ENCODE peak calls at places on chromosomes 16 and 17, in eight cellular contexts. E is endothelial cell, W is WTC11, S is cardiac muscle cell, V is chondrocyte, Q is A673, K is cardiac fibroblast, I is GM12865. A is an unnamed sample.

GRCh38 chr17:43823350-43824084 is 9.4 kb downstream of the MPP3 start:
- DNase-seq in Q (no peak), V (no peak), E (no peak), S (no peak), I (no peak), K (no peak), W (no peak), A (no peak)

GRCh38 chr17:32289454-32289853 is 23.8 kb downstream of the RHBDL3 start:
- DNase-seq in Q (no peak), I (no peak), E (no peak), V (no peak), W (peak; percentile 47), S (no peak), K (no peak), A (no peak)

GRCh38 chr17:50055055-50055425 is 870 bp upstream of the ITGA3 start:
- DNase-seq in V (peak; percentile 50), Q (no peak), K (no peak), E (no peak), I (no peak), W (peak; percentile 69), S (no peak), A (peak; percentile 80)

GRCh38 chr16:85041184-85041928 is 13.8 kb downstream of the KIAA0513 start:
- DNase-seq in Q (no peak), E (no peak), I (no peak), K (no peak), V (no peak), S (no peak), W (no peak), A (no peak)

GRCh38 chr16:85728879-85729278 is 22.0 kb downstream of the C16orf74 start:
- DNase-seq in Q (peak; percentile 38), E (peak; percentile 37), S (no peak), W (peak; percentile 65), I (no peak), K (no peak), V (no peak), A (no peak)

GRCh38 chr16:67917852-67918236 is 13.8 kb downstream of the CTRL start:
- DNase-seq in I (no peak), S (no peak), V (no peak), Q (peak; percentile 46), K (peak; percentile 87), E (no peak), W (no peak), A (no peak)

GRCh38 chr16:49674255-49674980 is 181.5 kb downstream of the ZNF423 start:
- DNase-seq in W (no peak), E (no peak), Q (no peak), S (no peak), K (no peak), I (no peak), V (no peak), A (no peak)

GRCh38 chr16:69563605-69564580 is 1.9 kb upstream of the NFAT5 start:
- DNase-seq in Q (peak; percentile 44), E (no peak), K (peak; percentile 55), I (peak; percentile 92), W (no peak), S (peak; percentile 16), V (no peak), A (no peak)

GRCh38 chr16:27315333-27316037 is 1.7 kb downstream of the IL4R start:
- DNase-seq in E (no peak), S (peak; percentile 84), V (peak; percentile 73), W (peak; percentile 19), I (peak; percentile 38), Q (no peak), K (peak; percentile 83), A (no peak)

GRCh38 chr16:11253009-11253994 is 2.7 kb downstream of the SOCS1 start:
- DNase-seq in I (peak; percentile 64), E (no peak), K (peak; percentile 30), S (no peak), V (no peak), W (no peak), Q (no peak), A (no peak)

GRCh38 chr17:57166803-57167202 is 81.8 kb downstream of the AKAP1 start:
- DNase-seq in E (no peak), V (no peak), W (peak; percentile 44), K (no peak), S (no peak), Q (no peak), I (no peak), A (no peak)

GRCh38 chr17:33452797-33453196 is 159.7 kb upstream of the ASIC2 start:
- DNase-seq in I (no peak), S (no peak), K (no peak), E (no peak), W (no peak), V (no peak), Q (no peak), A (no peak)

GRCh38 chr17:21286771-21287702 is 2.5 kb downstream of the MAP2K3 start:
- DNase-seq in I (peak; percentile 29), V (no peak), Q (no peak), W (no peak), E (no peak), S (no peak), K (no peak), A (peak; percentile 46)

GRCh38 chr17:41635121-41636097 is 11.0 kb upstream of the KRT17 start:
- DNase-seq in I (no peak), Q (peak; percentile 55), S (peak; percentile 26), E (no peak), W (no peak), K (no peak), V (no peak), A (peak; percentile 40)

GRCh38 chr17:80790981-80791742 is 200.5 kb upstream of the CHMP6 start:
- DNase-seq in I (peak; percentile 19), W (no peak), E (no peak), Q (no peak), V (no peak), S (no peak), K (no peak), A (no peak)

GRCh38 chr16:59950431-59950830 is 1216.3 kb upstream of the GOT2 start:
- DNase-seq in E (no peak), I (no peak), W (no peak), K (no peak), Q (no peak), V (no peak), S (no peak), A (no peak)

GRCh38 chr16:27154573-27155521 is 48.5 kb upstream of the KDM8 start:
- DNase-seq in V (no peak), Q (peak; percentile 59), K (peak; percentile 49), S (peak; percentile 48), W (peak; percentile 86), E (peak; percentile 66), I (peak; percentile 54), A (peak; percentile 61)

GRCh38 chr17:68807998-68808772 is 147.0 kb downstream of the ABCA8 start:
- DNase-seq in K (peak; percentile 17), W (no peak), S (no peak), Q (no peak), V (no peak), E (no peak), I (no peak), A (no peak)

GRCh38 chr16:8963010-8963824 is 489 bp downstream of the USP7 start:
- DNase-seq in K (no peak), S (no peak), I (no peak), E (peak; percentile 16), Q (peak; percentile 33), V (peak; percentile 66), W (no peak), A (peak; percentile 40)

GRCh38 chr17:44409309-44410028 is 20.0 kb upstream of the ITGA2B start:
- DNase-seq in K (no peak), W (no peak), Q (no peak), V (no peak), I (no peak), E (no peak), S (no peak), A (no peak)

GRCh38 chr16:56990407-56991286 is 1.3 kb downstream of the NLRC5 start:
- DNase-seq in W (no peak), S (no peak), K (no peak), Q (no peak), V (no peak), E (no peak), I (peak; percentile 63), A (no peak)

DNA sequence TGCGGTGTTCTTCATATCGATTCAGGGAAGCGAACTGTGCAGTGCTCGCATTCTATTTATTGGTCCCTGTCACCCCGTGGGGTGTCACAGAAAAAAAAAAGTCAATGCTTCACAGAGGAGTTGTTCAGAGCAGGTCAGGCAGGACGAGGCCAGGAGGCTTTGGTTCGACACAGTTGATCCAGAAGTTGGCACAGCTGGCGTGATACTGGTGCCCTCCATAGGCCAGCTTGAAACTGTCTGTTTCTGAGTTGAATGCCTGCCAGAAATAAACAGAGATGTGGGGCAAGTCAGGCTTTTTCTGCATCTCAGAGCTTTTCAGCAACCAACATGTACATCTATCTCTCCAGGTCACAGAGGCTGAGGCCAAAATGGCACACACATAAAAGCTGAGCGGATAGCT is 29.1 kb downstream of the DUSP14 start:
- DNase-seq in S (peak; percentile 19), K (no peak), W (no peak), V (no peak), Q (no peak), E (no peak), I (no peak), A (no peak)
- TF ChIP-seq CTCF in S (no peak), K (no peak), W (no peak), V (peak; percentile 30), Q (no peak), E (no peak), I (no peak), A (no peak)

GRCh38 chr17:11747441-11747840 is 149.2 kb downstream of the DNAH9 start:
- DNase-seq in K (no peak), W (no peak), S (no peak), V (no peak), I (no peak), Q (no peak), E (no peak), A (no peak)

GRCh38 chr17:11739848-11740247 is 141.6 kb downstream of the DNAH9 start:
- DNase-seq in K (no peak), E (no peak), S (no peak), I (no peak), W (no peak), V (no peak), Q (no peak), A (no peak)

GRCh38 chr17:11738151-11738550 is 139.9 kb downstream of the DNAH9 start:
- DNase-seq in V (no peak), I (peak; percentile 67), K (no peak), Q (no peak), S (no peak), E (no peak), W (no peak), A (no peak)

GRCh38 chr17:11744696-11745095 is 146.4 kb downstream of the DNAH9 start:
- DNase-seq in K (no peak), W (no peak), V (no peak), Q (no peak), E (no peak), I (no peak), S (no peak), A (no peak)

GRCh38 chr17:11742891-11743290 is 144.6 kb downstream of the DNAH9 start:
- DNase-seq in V (no peak), K (no peak), Q (peak; percentile 81), W (no peak), E (no peak), I (no peak), S (no peak), A (no peak)
- TF ChIP-seq CTCF in V (no peak), K (no peak), Q (peak; percentile 79), W (no peak), E (no peak), I (no peak), S (no peak), A (no peak)

GRCh38 chr17:38868968-38869646 is 751 bp upstream of the LASP1 start:
- DNase-seq in I (peak; percentile 93), E (peak; percentile 91), S (peak; percentile 90), Q (peak; percentile 86), K (peak; percentile 94), V (no peak), W (peak; percentile 95), A (peak; percentile 94)
- TF ChIP-seq CTCF in I (peak; percentile 26), E (no peak), S (peak; percentile 37), Q (peak; percentile 22), K (peak; percentile 25), V (peak; percentile 64), W (no peak), A (peak; percentile 29)

GRCh38 chr16:10206215-10206614 is 24.0 kb upstream of the GRIN2A start:
- DNase-seq in W (no peak), K (no peak), Q (no peak), I (peak; percentile 64), S (no peak), E (no peak), V (no peak), A (no peak)
- TF ChIP-seq CTCF in W (no peak), K (no peak), Q (no peak), I (no peak), S (no peak), E (no peak), V (no peak), A (no peak)

A was measured in body of pancreas.